ENCODE peak calls at places on chromosomes 13 and 19, in five cellular contexts. One of them, this sample, is unnamed.

GRCh38 chr13:43057653-43058317 is 34.4 kb downstream of the DNAJC15 start:
- DNase-seq in K562: no peak
- DNase-seq in pancreas: no peak
- DNase-seq in A549: no peak
- DNase-seq in tibial artery: no peak
- DNase-seq in this sample: no peak

GRCh38 chr13:56718791-56719190 is 421.9 kb upstream of the PRR20A start:
- DNase-seq in K562: no peak
- DNase-seq in A549: no peak
- DNase-seq in tibial artery: no peak
- DNase-seq in pancreas: no peak
- DNase-seq in this sample: no peak

GRCh38 chr19:43798546-43799409 is 3.5 kb downstream of the LYPD5 start:
- DNase-seq in tibial artery: no peak
- DNase-seq in pancreas: peak
- DNase-seq in K562: peak
- DNase-seq in A549: peak
- DNase-seq in this sample: no peak

GRCh38 chr13:93227906-93228801 is 1.5 kb downstream of the GPC6 start:
- DNase-seq in tibial artery: peak
- DNase-seq in K562: peak
- DNase-seq in pancreas: peak
- DNase-seq in A549: peak
- DNase-seq in this sample: peak

GRCh38 chr13:91986771-91987515 is 588.5 kb downstream of the GPC5 start:
- DNase-seq in A549: no peak
- DNase-seq in K562: no peak
- DNase-seq in pancreas: no peak
- DNase-seq in tibial artery: no peak
- DNase-seq in this sample: no peak

GRCh38 chr13:105168295-105168694 is 1367.2 kb downstream of the EFNB2 start:
- DNase-seq in K562: no peak
- DNase-seq in tibial artery: no peak
- DNase-seq in pancreas: no peak
- DNase-seq in A549: no peak
- DNase-seq in this sample: no peak

GRCh38 chr19:38733493-38734175 is 10.6 kb downstream of the CAPN12 start:
- DNase-seq in pancreas: peak
- DNase-seq in tibial artery: no peak
- DNase-seq in K562: no peak
- DNase-seq in A549: peak
- DNase-seq in this sample: no peak

GRCh38 chr19:51079486-51080110 is 3.1 kb downstream of the KLK14 start:
- DNase-seq in K562: no peak
- DNase-seq in A549: no peak
- DNase-seq in tibial artery: no peak
- DNase-seq in pancreas: peak
- DNase-seq in this sample: no peak

GRCh38 chr19:18279516-18280246 is 1.7 kb downstream of the JUND start:
- DNase-seq in tibial artery: peak
- DNase-seq in A549: peak
- DNase-seq in pancreas: peak
- DNase-seq in K562: peak
- DNase-seq in this sample: peak

GRCh38 chr13:77810430-77810829 is 108.2 kb downstream of the EDNRB start:
- DNase-seq in pancreas: no peak
- DNase-seq in A549: peak
- DNase-seq in tibial artery: no peak
- DNase-seq in K562: no peak
- DNase-seq in this sample: no peak

GRCh38 chr13:81636120-81636519 is 1295.2 kb upstream of the SPRY2 start:
- DNase-seq in tibial artery: no peak
- DNase-seq in K562: no peak
- DNase-seq in A549: no peak
- DNase-seq in pancreas: no peak
- DNase-seq in this sample: no peak

DNA sequence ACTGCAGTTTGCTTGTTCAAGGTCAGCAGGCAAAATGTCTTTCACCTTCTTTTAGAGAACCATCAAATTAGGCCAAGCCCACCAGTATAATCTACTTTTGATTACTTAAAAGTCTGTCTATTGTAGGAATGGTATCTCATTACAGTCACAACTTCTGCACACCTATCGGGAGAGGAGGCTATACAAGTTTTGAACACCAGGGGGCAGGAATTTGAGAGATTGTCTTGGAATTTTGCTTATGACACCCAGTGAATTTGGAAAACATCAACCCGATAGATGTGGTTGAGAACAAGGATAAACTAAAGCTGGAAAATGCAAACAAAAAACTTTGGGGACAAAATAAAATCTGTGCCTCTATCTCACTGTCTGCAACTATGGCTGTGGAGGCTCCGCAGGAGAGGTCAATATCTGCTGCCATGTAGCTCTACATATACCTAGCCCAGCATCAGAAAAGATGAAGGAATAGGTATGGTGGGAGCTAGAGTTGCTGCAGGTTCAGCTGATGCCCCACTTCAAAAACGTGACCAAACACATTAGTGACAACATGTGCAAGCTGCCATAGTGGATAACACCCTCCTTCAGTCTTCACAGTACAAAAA is 1299.2 kb upstream of the SPRY2 start:
- DNase-seq in K562: peak
- DNase-seq in A549: peak
- DNase-seq in pancreas: no peak
- DNase-seq in tibial artery: no peak
- DNase-seq in this sample: no peak
- TF ChIP-seq CTCF in K562: peak
- TF ChIP-seq CTCF in A549: peak
- TF ChIP-seq CTCF in pancreas: no peak
- TF ChIP-seq CTCF in tibial artery: no peak
- TF ChIP-seq CTCF in this sample: peak

DNA sequence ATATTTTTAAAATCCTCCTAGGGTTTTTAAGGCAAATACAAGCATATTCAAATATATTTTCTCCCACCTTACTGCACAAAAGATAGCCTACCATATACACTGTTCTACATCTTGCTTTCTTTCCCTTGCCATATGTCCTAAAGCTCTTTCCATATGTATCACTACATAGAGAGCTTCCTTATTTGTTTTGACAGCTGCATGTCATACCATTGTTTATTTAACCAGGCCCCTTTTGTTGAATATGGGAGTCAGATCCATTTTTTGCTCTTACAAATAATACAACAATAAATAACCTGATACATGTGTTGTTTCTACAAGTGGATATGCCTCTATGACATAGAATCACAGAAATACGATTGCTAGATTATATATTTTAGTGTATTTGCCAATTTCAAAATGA is 32.8 kb upstream of the WDFY2 start:
- DNase-seq in tibial artery: no peak
- DNase-seq in K562: no peak
- DNase-seq in pancreas: no peak
- DNase-seq in A549: no peak
- DNase-seq in this sample: no peak
- TF ChIP-seq CTCF in tibial artery: no peak
- TF ChIP-seq CTCF in K562: no peak
- TF ChIP-seq CTCF in pancreas: no peak
- TF ChIP-seq CTCF in A549: no peak
- TF ChIP-seq CTCF in this sample: no peak

GRCh38 chr19:28239270-28239669 is 973.7 kb downstream of the UQCRFS1 start:
- DNase-seq in K562: peak
- DNase-seq in pancreas: no peak
- DNase-seq in A549: peak
- DNase-seq in tibial artery: no peak
- DNase-seq in this sample: no peak
- TF ChIP-seq CTCF in K562: peak
- TF ChIP-seq CTCF in pancreas: no peak
- TF ChIP-seq CTCF in A549: no peak
- TF ChIP-seq CTCF in tibial artery: no peak
- TF ChIP-seq CTCF in this sample: peak

GRCh38 chr19:58150328-58150921 is at the start of gene ZNF329:
- DNase-seq in K562: peak
- DNase-seq in pancreas: peak
- DNase-seq in tibial artery: peak
- DNase-seq in A549: peak
- DNase-seq in this sample: peak
- TF ChIP-seq CTCF in K562: no peak
- TF ChIP-seq CTCF in pancreas: no peak
- TF ChIP-seq CTCF in tibial artery: peak
- TF ChIP-seq CTCF in A549: no peak
- TF ChIP-seq CTCF in this sample: no peak

GRCh38 chr13:113929628-113930615 is 44.0 kb downstream of the C13orf46 start:
- DNase-seq in tibial artery: peak
- DNase-seq in pancreas: peak
- DNase-seq in K562: no peak
- DNase-seq in A549: no peak
- DNase-seq in this sample: peak
- TF ChIP-seq CTCF in tibial artery: no peak
- TF ChIP-seq CTCF in pancreas: no peak
- TF ChIP-seq CTCF in K562: no peak
- TF ChIP-seq CTCF in A549: no peak
- TF ChIP-seq CTCF in this sample: no peak

This sample was measured in osteocyte.